ENCODE peak calls at places on chromosomes 5 and 9, in six cellular contexts. Q is sigmoid colon, V is A549, G is HepG2, M is stomach, N is esophagus muscularis mucosa. T is an unnamed sample.

GRCh38 chr5:132225165-132226032 is 2.3 kb downstream of the P4HA2 start:
- DNase-seq in Q (peak), V (no peak), G (no peak), M (peak), N (no peak), T (peak)

GRCh38 chr5:150731669-150732068 is 27.1 kb downstream of the DCTN4 start:
- DNase-seq in Q (no peak), V (no peak), G (no peak), M (no peak), N (no peak), T (peak)

GRCh38 chr9:107711528-107711927 is 222.0 kb upstream of the KLF4 start:
- DNase-seq in Q (no peak), V (peak), G (no peak), M (no peak), N (no peak), T (no peak)

GRCh38 chr5:3349704-3350565 is 245.7 kb upstream of the IRX1 start:
- DNase-seq in Q (peak), V (no peak), G (no peak), M (peak), N (no peak), T (no peak)

GRCh38 chr5:38548064-38548759 is 8.2 kb downstream of the LIFR start:
- DNase-seq in Q (no peak), V (no peak), G (no peak), M (no peak), N (no peak), T (no peak)

GRCh38 chr5:158203256-158203655 is 344.3 kb upstream of the CLINT1 start:
- DNase-seq in Q (no peak), V (no peak), G (no peak), M (no peak), N (no peak), T (no peak)

GRCh38 chr9:92590386-92590785 is 54.6 kb upstream of the ECM2 start:
- DNase-seq in Q (peak), V (no peak), G (no peak), M (no peak), N (peak), T (no peak)

GRCh38 chr5:150670961-150671337 is 9.9 kb downstream of the MYOZ3 start:
- DNase-seq in Q (no peak), V (no peak), G (no peak), M (no peak), N (no peak), T (no peak)

GRCh38 chr9:100602302-100602930 is 24.5 kb downstream of the CAVIN4 start:
- DNase-seq in Q (no peak), V (peak), G (peak), M (no peak), N (no peak), T (no peak)

GRCh38 chr9:33241298-33241697 is 1.3 kb downstream of the SPINK4 start:
- DNase-seq in Q (no peak), V (no peak), G (no peak), M (no peak), N (no peak), T (no peak)

GRCh38 chr9:27126682-27127081 is 17.7 kb downstream of the TEK start:
- DNase-seq in Q (no peak), V (no peak), G (no peak), M (no peak), N (no peak), T (no peak)

GRCh38 chr5:179793470-179794139 is at the start of gene LTC4S:
- DNase-seq in Q (peak), V (no peak), G (no peak), M (peak), N (no peak), T (peak)

GRCh38 chr9:35285731-35286130 is 123.9 kb downstream of the UNC13B start:
- DNase-seq in Q (no peak), V (no peak), G (no peak), M (no peak), N (no peak), T (no peak)

GRCh38 chr5:120545007-120545406 is 80.9 kb downstream of the PRR16 start:
- DNase-seq in Q (no peak), V (no peak), G (no peak), M (no peak), N (no peak), T (no peak)
- H3K27ac ChIP-seq in Q (no peak), V (no peak), G (no peak), M (no peak), N (no peak), T (no peak)

GRCh38 chr5:164345853-164346252 is 840.4 kb downstream of the MAT2B start:
- DNase-seq in Q (no peak), V (no peak), G (no peak), M (no peak), N (no peak), T (no peak)
- TF ChIP-seq EP300 in Q (no peak), V (no peak), G (no peak), M (no peak), N (no peak), T (no peak)

DNA sequence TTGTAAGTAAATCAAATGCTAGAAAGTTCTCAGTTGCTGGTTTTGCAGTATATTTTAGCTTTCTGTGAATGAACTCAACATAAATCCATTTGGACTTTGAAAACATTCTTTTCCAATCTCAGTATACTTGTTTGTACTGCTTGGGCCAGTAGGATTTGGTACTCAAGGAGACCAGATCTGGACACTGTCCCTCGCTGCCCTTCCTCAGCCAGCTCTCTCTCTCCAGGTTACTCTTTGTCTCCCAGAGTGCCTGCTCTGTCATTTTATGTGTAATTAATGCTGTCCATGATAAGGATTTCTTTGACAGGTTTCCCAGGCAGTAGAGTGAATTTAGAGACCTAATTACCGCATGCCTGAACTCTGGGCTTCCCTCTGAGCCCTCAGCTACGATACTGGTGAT is 344.6 kb upstream of the SGCD start:
- DNase-seq in Q (no peak), V (no peak), G (no peak), M (no peak), N (no peak), T (no peak)
- H3K4me3 ChIP-seq in Q (no peak), V (no peak), G (no peak), M (no peak), N (no peak), T (no peak)

GRCh38 chr5:32298056-32298420 is 14.7 kb downstream of the MTMR12 start:
- DNase-seq in Q (no peak), V (no peak), G (no peak), M (no peak), N (no peak), T (no peak)

GRCh38 chr5:32301891-32302290 is 10.8 kb downstream of the MTMR12 start:
- DNase-seq in Q (no peak), V (no peak), G (no peak), M (no peak), N (no peak), T (no peak)

GRCh38 chr5:32302822-32303754 is 9.7 kb downstream of the MTMR12 start:
- DNase-seq in Q (no peak), V (peak), G (no peak), M (no peak), N (no peak), T (no peak)

GRCh38 chr5:32299059-32299677 is 13.6 kb downstream of the MTMR12 start:
- DNase-seq in Q (no peak), V (no peak), G (no peak), M (no peak), N (no peak), T (no peak)

DNA sequence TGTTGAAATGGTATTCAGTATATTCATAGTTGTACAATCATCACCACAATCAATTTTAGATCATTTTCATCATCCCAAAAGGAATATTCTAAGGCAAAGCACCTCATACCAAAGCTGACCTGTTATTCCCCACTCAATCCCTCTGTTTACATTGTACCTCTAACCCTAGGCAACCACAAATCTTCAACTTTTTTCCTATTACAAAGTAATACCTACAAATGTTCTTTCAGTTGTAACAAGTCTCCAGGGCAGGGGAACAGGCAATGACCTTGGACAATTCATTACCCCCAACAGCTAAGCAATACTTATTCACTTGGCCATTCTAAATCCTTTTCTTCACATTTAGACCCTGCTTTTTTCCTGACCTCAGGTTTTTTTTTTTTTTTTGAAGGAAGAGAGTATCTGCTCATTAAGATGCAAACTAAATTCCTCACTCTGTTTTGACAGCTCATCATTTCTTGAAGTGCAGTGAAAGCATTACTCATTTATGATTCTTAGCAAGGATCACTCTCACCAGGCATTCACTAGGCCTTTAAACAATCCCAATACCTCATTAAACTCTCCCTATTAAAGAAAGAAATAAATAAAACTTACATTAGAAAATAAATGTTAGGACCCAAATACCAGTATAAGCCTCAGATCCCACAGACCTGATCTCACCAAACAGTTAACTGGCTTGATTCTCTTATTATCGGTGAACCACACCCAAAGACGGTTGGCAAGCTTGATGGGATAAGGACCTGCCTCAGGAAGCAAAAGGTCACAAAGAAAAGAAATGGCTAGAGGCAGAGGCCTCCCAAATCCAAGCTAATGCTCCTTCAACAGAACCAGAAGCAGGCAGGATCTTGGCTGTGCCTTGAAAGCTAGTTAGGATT is 15.3 kb downstream of the MTMR12 start:
- DNase-seq in Q (no peak), V (no peak), G (no peak), M (no peak), N (no peak), T (no peak)
- H3K27ac ChIP-seq in Q (no peak), V (no peak), G (no peak), M (no peak), N (no peak), T (peak)

GRCh38 chr5:172897691-172898512 is 61.3 kb upstream of the RPL26L1 start:
- DNase-seq in Q (no peak), V (peak), G (no peak), M (no peak), N (no peak), T (no peak)
- TF ChIP-seq EP300 in Q (peak), V (peak), G (no peak), M (peak), N (peak), T (no peak)

GRCh38 chr5:43309657-43310056 is 3.6 kb downstream of the HMGCS1 start:
- DNase-seq in Q (no peak), V (no peak), G (no peak), M (peak), N (no peak), T (no peak)
- H3K4me3 ChIP-seq in Q (no peak), V (no peak), G (no peak), M (no peak), N (no peak), T (no peak)

DNA sequence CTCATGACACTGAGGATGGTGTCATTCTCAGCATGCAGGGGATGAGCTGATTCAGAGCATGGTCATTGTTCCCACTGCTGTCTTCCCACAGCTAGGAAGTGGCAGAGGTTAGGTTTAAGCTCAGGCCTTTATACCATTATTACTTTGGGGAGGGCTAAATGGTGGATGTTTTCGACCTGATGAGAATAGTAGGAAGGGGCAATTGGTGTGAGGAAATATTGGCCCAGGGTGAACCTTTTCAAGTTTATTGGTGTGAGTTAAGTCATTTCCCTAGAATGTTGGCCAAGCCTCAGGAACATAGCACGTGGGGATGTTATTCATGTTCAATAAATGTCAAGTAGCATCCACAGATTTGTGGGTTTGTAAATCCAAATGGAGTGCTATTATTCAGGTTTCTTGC is 59.6 kb downstream of the ARHGAP26 start:
- DNase-seq in Q (no peak), V (no peak), G (no peak), M (no peak), N (no peak), T (peak)
- H3K27ac ChIP-seq in Q (peak), V (peak), G (no peak), M (peak), N (no peak), T (no peak)

GRCh38 chr5:83911367-83911919 is 190.8 kb upstream of the HAPLN1 start:
- DNase-seq in Q (no peak), V (no peak), G (no peak), M (no peak), N (no peak), T (no peak)
- TF ChIP-seq EP300 in Q (no peak), V (no peak), G (no peak), M (no peak), N (no peak), T (no peak)

DNA sequence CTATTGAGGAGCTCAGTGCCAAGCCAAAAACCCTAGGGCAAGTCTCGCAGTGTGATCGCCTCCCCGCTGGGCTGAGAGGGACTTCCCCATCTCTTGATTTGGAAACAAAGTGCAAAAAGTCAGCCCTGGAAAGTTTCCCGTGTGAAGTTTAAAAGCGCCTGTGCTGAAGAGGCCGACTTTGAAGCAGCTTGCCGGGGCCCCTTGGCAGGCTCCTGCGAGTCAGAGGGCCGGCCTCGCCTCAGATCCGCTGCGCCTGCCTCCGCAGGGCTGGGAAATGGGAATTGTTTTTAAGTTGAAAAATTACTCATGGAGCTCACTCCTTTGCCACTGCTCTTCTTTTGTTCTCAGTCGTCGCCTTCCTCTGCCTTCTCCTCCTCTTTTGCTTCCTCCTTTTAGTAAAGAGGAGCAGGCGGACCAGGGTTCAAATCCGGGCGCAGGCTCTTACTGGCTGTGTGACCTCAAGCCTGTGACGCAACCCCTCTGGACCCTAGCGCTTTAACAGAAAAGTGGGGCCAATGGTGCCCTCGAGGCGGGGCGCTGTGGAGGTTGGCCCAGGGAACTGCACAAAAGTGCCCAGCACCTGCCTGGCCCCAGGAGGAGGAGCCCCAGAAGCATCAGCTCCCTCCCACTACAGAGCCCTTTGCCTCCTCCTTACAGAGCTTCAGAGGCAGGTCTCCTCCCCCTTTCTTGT is 14.7 kb upstream of the LHX2 start:
- DNase-seq in Q (no peak), V (no peak), G (no peak), M (peak), N (no peak), T (no peak)
- H3K4me3 ChIP-seq in Q (no peak), V (no peak), G (no peak), M (no peak), N (no peak), T (no peak)

T was measured in tibial nerve.